ENCODE peak calls at places on chromosomes 16 and 17, in nine cellular contexts. Y, V, S, P, H, Q, R, M and I are unnamed samples.

GRCh38 chr17:80036715-80037477 is 454 bp downstream of the CCDC40 start:
- DNase-seq in Y (no peak), V (no peak), S (no peak), P (no peak), H (no peak), Q (no peak), R (no peak), M (peak; percentile 38), I (no peak)

GRCh38 chr16:73071131-73071940 is 23.4 kb upstream of the ZFHX3 start:
- DNase-seq in Y (no peak), V (peak; percentile 60), S (no peak), P (no peak), H (no peak), Q (no peak), R (peak; percentile 62), M (no peak), I (no peak)

GRCh38 chr17:27810211-27810901 is 10.0 kb upstream of the NOS2 start:
- DNase-seq in Y (no peak), V (no peak), S (no peak), P (no peak), H (no peak), Q (no peak), R (no peak), M (peak; percentile 47), I (no peak)

GRCh38 chr17:10598620-10599019 is 49.2 kb upstream of the MYH2 start:
- DNase-seq in Y (no peak), V (no peak), S (no peak), P (no peak), H (no peak), Q (no peak), R (no peak), M (no peak), I (no peak)

GRCh38 chr17:62724398-62725146 is 83.5 kb downstream of the MARCHF10 start:
- DNase-seq in Y (no peak), V (no peak), S (no peak), P (no peak), H (no peak), Q (peak; percentile 79), R (no peak), M (peak; percentile 77), I (peak; percentile 63)

GRCh38 chr16:10123141-10123540 is 59.1 kb downstream of the GRIN2A start:
- DNase-seq in Y (peak; percentile 10), V (no peak), S (no peak), P (no peak), H (no peak), Q (no peak), R (no peak), M (no peak), I (no peak)

GRCh38 chr16:87627542-87628245 is 25.4 kb downstream of the JPH3 start:
- DNase-seq in Y (no peak), V (no peak), S (no peak), P (no peak), H (no peak), Q (no peak), R (no peak), M (no peak), I (no peak)

GRCh38 chr17:17628388-17629008 is 37.0 kb upstream of the PEMT start:
- DNase-seq in Y (no peak), V (no peak), S (no peak), P (no peak), H (no peak), Q (peak; percentile 18), R (no peak), M (peak; percentile 40), I (no peak)

GRCh38 chr17:80855968-80856862 is 135.4 kb upstream of the CHMP6 start:
- DNase-seq in Y (peak; percentile 99), V (no peak), S (no peak), P (peak; percentile 61), H (peak; percentile 90), Q (peak; percentile 78), R (peak; percentile 24), M (peak; percentile 82), I (peak; percentile 73)

GRCh38 chr17:63698886-63699637 is 863 bp downstream of the LIMD2 start:
- DNase-seq in Y (peak; percentile 16), V (peak; percentile 58), S (no peak), P (no peak), H (peak; percentile 98), Q (peak; percentile 48), R (peak; percentile 79), M (peak; percentile 86), I (peak; percentile 92)

GRCh38 chr17:40177275-40177874 is at the start of gene RAPGEFL1:
- DNase-seq in Y (peak; percentile 52), V (peak; percentile 82), S (no peak), P (no peak), H (no peak), Q (peak; percentile 78), R (peak; percentile 84), M (peak; percentile 89), I (no peak)

GRCh38 chr17:57370051-57370581 is 113.8 kb downstream of the MSI2 start:
- DNase-seq in Y (peak; percentile 73), V (no peak), S (no peak), P (no peak), H (no peak), Q (no peak), R (no peak), M (no peak), I (no peak)

GRCh38 chr16:5064915-5065314 is 841 bp downstream of the C16orf89 start:
- DNase-seq in Y (no peak), V (no peak), S (no peak), P (no peak), H (no peak), Q (no peak), R (no peak), M (no peak), I (no peak)

GRCh38 chr17:28748852-28749515 is 5.2 kb downstream of the TRAF4 start:
- DNase-seq in Y (no peak), V (no peak), S (no peak), P (no peak), H (no peak), Q (no peak), R (no peak), M (no peak), I (no peak)

GRCh38 chr17:2346475-2346874 is 9.2 kb downstream of the SGSM2 start:
- DNase-seq in Y (no peak), V (no peak), S (no peak), P (no peak), H (no peak), Q (no peak), R (no peak), M (no peak), I (no peak)

GRCh38 chr16:1712791-1713261 is 6.8 kb downstream of the MAPK8IP3 start:
- DNase-seq in Y (no peak), V (no peak), S (no peak), P (no peak), H (no peak), Q (no peak), R (no peak), M (no peak), I (no peak)

GRCh38 chr17:61456688-61457225 is 4.5 kb downstream of the TBX4 start:
- DNase-seq in Y (no peak), V (no peak), S (no peak), P (no peak), H (no peak), Q (no peak), R (no peak), M (no peak), I (no peak)